ENCODE peak calls at places on chromosome 20, in ten cellular contexts. One of them, this sample, is unnamed.

GRCh38 chr20:43941476-43942212 is 27.0 kb downstream of the TOX2 start:
- DNase-seq in K562: no peak
- DNase-seq in activated B cell treated with CpG ODN at 0.5 μM for 24 hours: no peak
- DNase-seq in HCT116: no peak
- DNase-seq in AG04450: no peak
- DNase-seq in cardiac muscle cell: no peak
- DNase-seq in left ventricle myocardium inferior: no peak
- DNase-seq in transverse colon: peak
- DNase-seq in AG09309: no peak
- DNase-seq in WTC11: no peak
- DNase-seq in this sample: no peak

GRCh38 chr20:63735859-63736718 is at the start of gene LIME1:
- DNase-seq in cardiac muscle cell: no peak
- DNase-seq in WTC11: no peak
- DNase-seq in activated B cell treated with CpG ODN at 0.5 μM for 24 hours: peak
- DNase-seq in AG09309: no peak
- DNase-seq in K562: peak
- DNase-seq in HCT116: no peak
- DNase-seq in AG04450: no peak
- DNase-seq in transverse colon: peak
- DNase-seq in left ventricle myocardium inferior: no peak
- DNase-seq in this sample: no peak

GRCh38 chr20:51586005-51586440 is 43.5 kb upstream of the NFATC2 start:
- DNase-seq in HCT116: peak
- DNase-seq in K562: no peak
- DNase-seq in WTC11: no peak
- DNase-seq in left ventricle myocardium inferior: no peak
- DNase-seq in AG09309: peak
- DNase-seq in AG04450: no peak
- DNase-seq in transverse colon: no peak
- DNase-seq in cardiac muscle cell: no peak
- DNase-seq in activated B cell treated with CpG ODN at 0.5 μM for 24 hours: no peak
- DNase-seq in this sample: no peak

GRCh38 chr20:7650481-7650880 is 289.8 kb downstream of the HAO1 start:
- DNase-seq in AG09309: peak
- DNase-seq in left ventricle myocardium inferior: no peak
- DNase-seq in cardiac muscle cell: peak
- DNase-seq in transverse colon: no peak
- DNase-seq in AG04450: no peak
- DNase-seq in activated B cell treated with CpG ODN at 0.5 μM for 24 hours: no peak
- DNase-seq in K562: no peak
- DNase-seq in WTC11: no peak
- DNase-seq in HCT116: no peak
- DNase-seq in this sample: no peak

GRCh38 chr20:40687384-40688128 is 1.5 kb downstream of the MAFB start:
- DNase-seq in transverse colon: no peak
- DNase-seq in AG04450: no peak
- DNase-seq in cardiac muscle cell: peak
- DNase-seq in HCT116: no peak
- DNase-seq in AG09309: no peak
- DNase-seq in K562: no peak
- DNase-seq in left ventricle myocardium inferior: peak
- DNase-seq in WTC11: peak
- DNase-seq in activated B cell treated with CpG ODN at 0.5 μM for 24 hours: no peak
- DNase-seq in this sample: peak

GRCh38 chr20:53875452-53875851 is 194.9 kb downstream of the BCAS1 start:
- DNase-seq in left ventricle myocardium inferior: peak
- DNase-seq in transverse colon: no peak
- DNase-seq in activated B cell treated with CpG ODN at 0.5 μM for 24 hours: no peak
- DNase-seq in AG09309: no peak
- DNase-seq in WTC11: no peak
- DNase-seq in cardiac muscle cell: no peak
- DNase-seq in AG04450: no peak
- DNase-seq in K562: peak
- DNase-seq in HCT116: no peak
- DNase-seq in this sample: no peak

GRCh38 chr20:11195899-11196558 is 522.2 kb upstream of the JAG1 start:
- DNase-seq in cardiac muscle cell: peak
- DNase-seq in AG09309: no peak
- DNase-seq in left ventricle myocardium inferior: no peak
- DNase-seq in K562: no peak
- DNase-seq in AG04450: no peak
- DNase-seq in transverse colon: no peak
- DNase-seq in activated B cell treated with CpG ODN at 0.5 μM for 24 hours: no peak
- DNase-seq in HCT116: no peak
- DNase-seq in WTC11: no peak
- DNase-seq in this sample: no peak

GRCh38 chr20:17859002-17859615 is 109.5 kb downstream of the SNX5 start:
- DNase-seq in AG04450: no peak
- DNase-seq in activated B cell treated with CpG ODN at 0.5 μM for 24 hours: no peak
- DNase-seq in WTC11: no peak
- DNase-seq in left ventricle myocardium inferior: no peak
- DNase-seq in AG09309: no peak
- DNase-seq in K562: no peak
- DNase-seq in cardiac muscle cell: no peak
- DNase-seq in HCT116: no peak
- DNase-seq in transverse colon: no peak
- DNase-seq in this sample: no peak

GRCh38 chr20:53819973-53820451 is 226.4 kb upstream of the ZNF217 start:
- DNase-seq in AG04450: no peak
- DNase-seq in WTC11: no peak
- DNase-seq in activated B cell treated with CpG ODN at 0.5 μM for 24 hours: no peak
- DNase-seq in transverse colon: no peak
- DNase-seq in cardiac muscle cell: no peak
- DNase-seq in left ventricle myocardium inferior: no peak
- DNase-seq in K562: no peak
- DNase-seq in HCT116: no peak
- DNase-seq in AG09309: no peak
- DNase-seq in this sample: no peak

GRCh38 chr20:37519508-37520416 is 1.3 kb upstream of the NNAT start:
- DNase-seq in transverse colon: peak
- DNase-seq in left ventricle myocardium inferior: no peak
- DNase-seq in activated B cell treated with CpG ODN at 0.5 μM for 24 hours: peak
- DNase-seq in WTC11: peak
- DNase-seq in K562: peak
- DNase-seq in AG09309: no peak
- DNase-seq in cardiac muscle cell: peak
- DNase-seq in AG04450: no peak
- DNase-seq in HCT116: no peak
- DNase-seq in this sample: no peak

GRCh38 chr20:48722737-48723191 is 105.0 kb downstream of the PREX1 start:
- DNase-seq in cardiac muscle cell: no peak
- DNase-seq in HCT116: no peak
- DNase-seq in activated B cell treated with CpG ODN at 0.5 μM for 24 hours: no peak
- DNase-seq in K562: no peak
- DNase-seq in transverse colon: no peak
- DNase-seq in WTC11: no peak
- DNase-seq in AG04450: no peak
- DNase-seq in left ventricle myocardium inferior: no peak
- DNase-seq in AG09309: no peak
- DNase-seq in this sample: no peak
- TF ChIP-seq CTCF in cardiac muscle cell: no peak
- TF ChIP-seq CTCF in HCT116: no peak
- TF ChIP-seq CTCF in activated B cell treated with CpG ODN at 0.5 μM for 24 hours: no peak
- TF ChIP-seq CTCF in K562: no peak
- TF ChIP-seq CTCF in transverse colon: no peak
- TF ChIP-seq CTCF in WTC11: no peak
- TF ChIP-seq CTCF in AG04450: no peak
- TF ChIP-seq CTCF in left ventricle myocardium inferior: no peak
- TF ChIP-seq CTCF in AG09309: no peak
- TF ChIP-seq CTCF in this sample: no peak

GRCh38 chr20:46325788-46326472 is 17.6 kb upstream of the CDH22 start:
- DNase-seq in AG04450: no peak
- DNase-seq in transverse colon: no peak
- DNase-seq in activated B cell treated with CpG ODN at 0.5 μM for 24 hours: no peak
- DNase-seq in K562: no peak
- DNase-seq in WTC11: no peak
- DNase-seq in cardiac muscle cell: no peak
- DNase-seq in AG09309: no peak
- DNase-seq in HCT116: no peak
- DNase-seq in left ventricle myocardium inferior: no peak
- DNase-seq in this sample: no peak

GRCh38 chr20:46323557-46323956 is 15.3 kb upstream of the CDH22 start:
- DNase-seq in activated B cell treated with CpG ODN at 0.5 μM for 24 hours: no peak
- DNase-seq in left ventricle myocardium inferior: no peak
- DNase-seq in AG09309: no peak
- DNase-seq in K562: no peak
- DNase-seq in AG04450: no peak
- DNase-seq in cardiac muscle cell: no peak
- DNase-seq in transverse colon: no peak
- DNase-seq in HCT116: no peak
- DNase-seq in WTC11: no peak
- DNase-seq in this sample: no peak

GRCh38 chr20:46327557-46327956 is 19.3 kb upstream of the CDH22 start:
- DNase-seq in transverse colon: no peak
- DNase-seq in cardiac muscle cell: no peak
- DNase-seq in K562: no peak
- DNase-seq in left ventricle myocardium inferior: no peak
- DNase-seq in AG04450: no peak
- DNase-seq in HCT116: no peak
- DNase-seq in activated B cell treated with CpG ODN at 0.5 μM for 24 hours: no peak
- DNase-seq in AG09309: no peak
- DNase-seq in WTC11: no peak
- DNase-seq in this sample: no peak

GRCh38 chr20:46324379-46324778 is 16.1 kb upstream of the CDH22 start:
- DNase-seq in HCT116: no peak
- DNase-seq in left ventricle myocardium inferior: no peak
- DNase-seq in AG09309: no peak
- DNase-seq in cardiac muscle cell: no peak
- DNase-seq in WTC11: no peak
- DNase-seq in K562: no peak
- DNase-seq in activated B cell treated with CpG ODN at 0.5 μM for 24 hours: no peak
- DNase-seq in transverse colon: no peak
- DNase-seq in AG04450: no peak
- DNase-seq in this sample: no peak

GRCh38 chr20:46324960-46325703 is 16.8 kb upstream of the CDH22 start:
- DNase-seq in cardiac muscle cell: peak
- DNase-seq in AG04450: no peak
- DNase-seq in left ventricle myocardium inferior: no peak
- DNase-seq in HCT116: no peak
- DNase-seq in transverse colon: no peak
- DNase-seq in K562: peak
- DNase-seq in WTC11: peak
- DNase-seq in activated B cell treated with CpG ODN at 0.5 μM for 24 hours: no peak
- DNase-seq in AG09309: no peak
- DNase-seq in this sample: no peak
- TF ChIP-seq CTCF in cardiac muscle cell: peak
- TF ChIP-seq CTCF in AG04450: peak
- TF ChIP-seq CTCF in left ventricle myocardium inferior: peak
- TF ChIP-seq CTCF in HCT116: peak
- TF ChIP-seq CTCF in transverse colon: no peak
- TF ChIP-seq CTCF in K562: peak
- TF ChIP-seq CTCF in WTC11: no peak
- TF ChIP-seq CTCF in activated B cell treated with CpG ODN at 0.5 μM for 24 hours: no peak
- TF ChIP-seq CTCF in AG09309: peak
- TF ChIP-seq CTCF in this sample: peak

GRCh38 chr20:62494537-62494936 is 18.7 kb upstream of the GATA5 start:
- DNase-seq in AG04450: no peak
- DNase-seq in WTC11: no peak
- DNase-seq in AG09309: no peak
- DNase-seq in K562: no peak
- DNase-seq in HCT116: no peak
- DNase-seq in activated B cell treated with CpG ODN at 0.5 μM for 24 hours: no peak
- DNase-seq in cardiac muscle cell: peak
- DNase-seq in left ventricle myocardium inferior: no peak
- DNase-seq in transverse colon: no peak
- DNase-seq in this sample: no peak

GRCh38 chr20:62498874-62499273 is 23.1 kb upstream of the GATA5 start:
- DNase-seq in WTC11: no peak
- DNase-seq in transverse colon: no peak
- DNase-seq in HCT116: no peak
- DNase-seq in cardiac muscle cell: no peak
- DNase-seq in K562: no peak
- DNase-seq in AG09309: no peak
- DNase-seq in left ventricle myocardium inferior: no peak
- DNase-seq in activated B cell treated with CpG ODN at 0.5 μM for 24 hours: no peak
- DNase-seq in AG04450: no peak
- DNase-seq in this sample: no peak

GRCh38 chr20:62494980-62495797 is 19.4 kb upstream of the GATA5 start:
- DNase-seq in left ventricle myocardium inferior: no peak
- DNase-seq in activated B cell treated with CpG ODN at 0.5 μM for 24 hours: no peak
- DNase-seq in K562: no peak
- DNase-seq in AG04450: no peak
- DNase-seq in AG09309: no peak
- DNase-seq in transverse colon: no peak
- DNase-seq in cardiac muscle cell: no peak
- DNase-seq in WTC11: no peak
- DNase-seq in HCT116: no peak
- DNase-seq in this sample: no peak

GRCh38 chr20:62495798-62496325 is 20.1 kb upstream of the GATA5 start:
- DNase-seq in K562: no peak
- DNase-seq in AG04450: no peak
- DNase-seq in transverse colon: no peak
- DNase-seq in WTC11: no peak
- DNase-seq in left ventricle myocardium inferior: no peak
- DNase-seq in activated B cell treated with CpG ODN at 0.5 μM for 24 hours: no peak
- DNase-seq in HCT116: no peak
- DNase-seq in cardiac muscle cell: no peak
- DNase-seq in AG09309: no peak
- DNase-seq in this sample: no peak

DNA sequence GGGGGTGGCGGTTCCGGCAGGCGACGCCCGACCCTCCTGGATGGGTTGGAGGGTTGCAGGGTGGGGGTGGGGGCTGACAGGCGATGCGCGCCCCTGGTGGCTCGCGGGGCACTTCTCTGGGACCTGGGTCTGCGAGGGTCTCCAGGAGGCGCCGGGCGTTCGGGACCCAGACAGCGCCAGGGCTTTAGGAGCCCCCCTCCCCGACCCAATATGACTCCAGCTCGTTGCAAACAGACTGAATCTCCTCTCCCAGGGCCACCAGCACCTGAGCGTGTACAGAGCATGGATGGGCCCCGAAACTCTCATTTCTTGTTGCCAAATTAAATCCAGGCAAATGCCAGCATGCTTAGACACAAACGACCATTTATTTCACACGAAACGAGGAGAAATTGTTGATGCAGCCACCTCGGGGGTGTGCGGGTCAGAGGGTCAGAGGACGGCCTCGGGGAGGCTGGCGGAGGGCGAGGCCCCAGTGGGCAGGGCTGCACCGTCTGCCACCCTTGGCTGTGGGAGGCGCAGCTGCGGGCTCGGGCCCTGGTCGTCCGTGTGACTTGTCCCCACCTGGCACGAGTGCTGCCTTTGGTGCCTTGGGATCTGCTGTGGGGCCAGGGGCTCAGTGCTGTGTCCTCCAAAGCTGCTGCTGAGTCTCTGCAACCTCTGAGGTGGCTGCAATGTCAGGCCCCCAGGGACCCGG is 20.9 kb upstream of the GATA5 start:
- DNase-seq in K562: peak
- DNase-seq in cardiac muscle cell: peak
- DNase-seq in AG09309: no peak
- DNase-seq in WTC11: peak
- DNase-seq in left ventricle myocardium inferior: no peak
- DNase-seq in HCT116: no peak
- DNase-seq in AG04450: no peak
- DNase-seq in transverse colon: peak
- DNase-seq in activated B cell treated with CpG ODN at 0.5 μM for 24 hours: no peak
- DNase-seq in this sample: peak
- TF ChIP-seq CTCF in K562: peak
- TF ChIP-seq CTCF in cardiac muscle cell: peak
- TF ChIP-seq CTCF in AG09309: peak
- TF ChIP-seq CTCF in WTC11: peak
- TF ChIP-seq CTCF in left ventricle myocardium inferior: peak
- TF ChIP-seq CTCF in HCT116: peak
- TF ChIP-seq CTCF in AG04450: peak
- TF ChIP-seq CTCF in transverse colon: peak
- TF ChIP-seq CTCF in activated B cell treated with CpG ODN at 0.5 μM for 24 hours: no peak
- TF ChIP-seq CTCF in this sample: peak

GRCh38 chr20:4073852-4074741 is 58.7 kb upstream of the RNF24 start:
- DNase-seq in K562: no peak
- DNase-seq in left ventricle myocardium inferior: no peak
- DNase-seq in WTC11: no peak
- DNase-seq in AG09309: no peak
- DNase-seq in activated B cell treated with CpG ODN at 0.5 μM for 24 hours: no peak
- DNase-seq in HCT116: no peak
- DNase-seq in AG04450: no peak
- DNase-seq in cardiac muscle cell: no peak
- DNase-seq in transverse colon: no peak
- DNase-seq in this sample: no peak
- TF ChIP-seq CTCF in K562: no peak
- TF ChIP-seq CTCF in left ventricle myocardium inferior: no peak
- TF ChIP-seq CTCF in WTC11: no peak
- TF ChIP-seq CTCF in AG09309: no peak
- TF ChIP-seq CTCF in activated B cell treated with CpG ODN at 0.5 μM for 24 hours: no peak
- TF ChIP-seq CTCF in HCT116: no peak
- TF ChIP-seq CTCF in AG04450: no peak
- TF ChIP-seq CTCF in cardiac muscle cell: no peak
- TF ChIP-seq CTCF in transverse colon: no peak
- TF ChIP-seq CTCF in this sample: no peak

This sample was measured in progenitor cell of endocrine pancreas.